ENCODE peak calls at places on chromosome 9, in seven cellular contexts. J is SK-N-SH, B is GM12878, R is K562, M is HCT116, C is HepG2, K is H1. A is an unnamed sample.
A peak's percentile ranks its signal among the peaks of the same experiment; 100 is the strongest.

GRCh38 chr9:37033753-37034319 is at the start of gene PAX5:
- DNase-seq in K (no peak), R (no peak), B (no peak), C (no peak), M (no peak), J (no peak), A (no peak)

GRCh38 chr9:93110400-93110855 is 14.4 kb downstream of the CARD19 start:
- DNase-seq in B (no peak), R (no peak), C (no peak), K (no peak), M (no peak), J (no peak), A (no peak)

GRCh38 chr9:93094294-93095204 is 1.5 kb upstream of the CARD19 start:
- DNase-seq in J (no peak), B (no peak), C (no peak), M (no peak), K (no peak), R (no peak), A (no peak)

GRCh38 chr9:114177423-114178064 is 22.2 kb downstream of the COL27A1 start:
- DNase-seq in R (no peak), M (no peak), K (no peak), C (no peak), B (no peak), J (no peak), A (no peak)

GRCh38 chr9:14593406-14593805 is 99.8 kb downstream of the ZDHHC21 start:
- DNase-seq in J (no peak), C (peak; percentile 13), K (no peak), M (no peak), B (no peak), R (no peak), A (no peak)

GRCh38 chr9:101081641-101082040 is 53.1 kb downstream of the PLPPR1 start:
- DNase-seq in B (no peak), K (no peak), M (no peak), R (no peak), C (no peak), J (no peak), A (no peak)

GRCh38 chr9:99210572-99210971 is 11.2 kb downstream of the ALG2 start:
- DNase-seq in C (no peak), J (no peak), K (no peak), B (no peak), M (no peak), R (no peak), A (no peak)

GRCh38 chr9:72807765-72808445 is 144.9 kb downstream of the ALDH1A1 start:
- DNase-seq in K (peak; percentile 64), J (peak; percentile 15), M (peak; percentile 32), R (peak; percentile 15), B (no peak), C (peak; percentile 22), A (peak; percentile 5)

GRCh38 chr9:7570107-7570720 is 229.4 kb downstream of the DMAC1 start:
- DNase-seq in M (peak; percentile 44), K (peak; percentile 76), B (peak; percentile 30), C (peak; percentile 58), R (peak; percentile 25), J (peak; percentile 29), A (peak; percentile 1)

GRCh38 chr9:128118472-128118857 is 9.1 kb downstream of the PTGES2 start:
- DNase-seq in B (no peak), C (no peak), J (no peak), R (no peak), K (no peak), M (no peak), A (no peak)

GRCh38 chr9:128120741-128121465 is 6.6 kb downstream of the PTGES2 start:
- DNase-seq in C (no peak), J (no peak), B (no peak), K (no peak), R (no peak), M (no peak), A (no peak)

GRCh38 chr9:128118971-128119665 is 8.4 kb downstream of the PTGES2 start:
- DNase-seq in R (no peak), B (no peak), M (no peak), C (no peak), K (no peak), J (no peak), A (no peak)

GRCh38 chr9:128121466-128121810 is 6.1 kb downstream of the PTGES2 start:
- DNase-seq in C (no peak), B (no peak), J (no peak), R (no peak), M (no peak), K (no peak), A (no peak)

GRCh38 chr9:128120061-128120740 is 7.3 kb downstream of the PTGES2 start:
- DNase-seq in R (no peak), C (no peak), B (no peak), M (no peak), J (no peak), K (no peak), A (no peak)
- TF ChIP-seq JUND in R (no peak), C (no peak), B (no peak), M (no peak), J (no peak), K (no peak), A (no peak)

GRCh38 chr9:96420468-96421219 is 2.5 kb upstream of the ZNF367 start:
- DNase-seq in B (peak; percentile 61), K (no peak), J (no peak), M (peak; percentile 84), C (peak; percentile 97), R (no peak), A (peak; percentile 77)
- TF ChIP-seq JUND in B (peak; percentile 21), K (peak; percentile 54), J (peak; percentile 96), M (peak; percentile 90), C (peak; percentile 91), R (peak; percentile 53), A (no peak)

DNA sequence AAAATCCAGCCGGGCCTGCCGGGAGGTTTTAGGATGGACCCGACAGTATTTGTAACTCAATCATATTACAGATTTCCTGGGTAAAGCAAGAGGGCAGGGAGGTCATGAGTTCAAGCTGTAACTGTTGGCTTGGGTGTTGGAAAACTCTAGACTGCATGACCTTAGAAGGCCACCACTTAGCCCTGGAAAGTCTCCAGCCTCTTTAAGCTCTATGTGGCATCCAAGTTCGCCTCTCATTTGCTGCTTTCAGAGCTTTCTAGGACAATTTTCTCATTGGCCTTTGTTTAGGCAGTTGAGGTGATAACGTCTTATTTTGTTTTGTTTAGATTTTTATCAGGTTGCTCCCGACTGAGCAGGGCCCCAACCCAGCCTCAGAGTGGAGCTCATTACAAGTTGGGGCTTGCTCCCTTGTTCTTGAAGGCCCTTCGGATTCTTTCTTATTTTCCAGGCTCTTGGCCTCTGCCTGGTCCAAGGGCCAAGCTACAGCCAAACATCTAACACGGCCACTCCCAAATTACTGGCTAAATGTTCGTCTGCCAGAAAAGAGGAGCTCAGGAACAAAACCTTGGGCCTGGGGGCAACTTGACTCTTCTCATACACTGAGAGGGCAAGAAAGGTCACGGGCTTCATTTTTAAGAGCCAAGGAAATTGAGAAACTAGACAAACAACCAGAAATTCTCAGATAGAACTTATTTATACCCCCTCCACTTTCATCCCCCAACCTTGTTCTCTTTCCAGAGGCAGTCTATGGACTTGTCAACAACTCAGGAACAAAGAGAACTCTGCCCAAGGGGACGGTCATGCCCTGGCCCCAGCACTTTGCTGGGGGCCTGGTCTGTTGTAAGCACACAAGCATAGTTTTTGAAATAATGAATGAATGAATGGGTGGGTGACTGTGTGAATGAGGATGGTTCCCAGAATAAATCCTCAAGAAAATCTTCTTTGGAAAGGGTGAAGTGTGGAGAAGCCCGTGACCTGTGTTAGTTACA is 526.9 kb downstream of the BNC2 start:
- DNase-seq in K (no peak), M (no peak), B (no peak), R (no peak), C (no peak), J (no peak), A (no peak)
- TF ChIP-seq JUND in K (no peak), M (no peak), B (no peak), R (no peak), C (no peak), J (no peak), A (no peak)

GRCh38 chr9:129838707-129839259 is 3.5 kb downstream of the USP20 start:
- DNase-seq in B (no peak), C (no peak), M (no peak), K (no peak), R (no peak), J (no peak), A (no peak)
- TF ChIP-seq JUND in B (no peak), C (no peak), M (no peak), K (no peak), R (peak; percentile 79), J (peak; percentile 17), A (no peak)

DNA sequence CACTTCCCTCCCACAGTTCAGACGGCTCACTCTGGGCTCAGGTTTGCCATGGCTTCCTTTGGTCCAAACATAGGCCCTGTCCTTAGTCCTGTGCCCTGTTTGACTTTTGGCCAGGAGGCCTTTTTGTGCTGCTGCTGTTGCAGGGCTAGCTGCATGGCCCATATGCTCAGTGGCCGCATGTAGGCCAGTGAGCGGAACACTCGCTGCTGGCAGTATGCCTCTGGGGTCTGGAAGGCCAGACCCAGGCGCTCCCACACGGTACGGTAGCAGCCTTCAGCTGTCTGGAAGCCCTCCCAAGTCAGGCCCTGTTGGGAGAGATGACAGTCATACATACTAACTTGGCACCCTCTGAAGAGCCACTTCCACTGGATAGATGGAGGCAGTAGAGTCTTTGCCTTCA is 4.7 kb downstream of the CREB3 start:
- DNase-seq in M (no peak), C (no peak), B (no peak), J (no peak), R (no peak), K (no peak), A (no peak)
- TF ChIP-seq JUND in M (no peak), C (no peak), B (no peak), J (no peak), R (no peak), K (no peak), A (no peak)

DNA sequence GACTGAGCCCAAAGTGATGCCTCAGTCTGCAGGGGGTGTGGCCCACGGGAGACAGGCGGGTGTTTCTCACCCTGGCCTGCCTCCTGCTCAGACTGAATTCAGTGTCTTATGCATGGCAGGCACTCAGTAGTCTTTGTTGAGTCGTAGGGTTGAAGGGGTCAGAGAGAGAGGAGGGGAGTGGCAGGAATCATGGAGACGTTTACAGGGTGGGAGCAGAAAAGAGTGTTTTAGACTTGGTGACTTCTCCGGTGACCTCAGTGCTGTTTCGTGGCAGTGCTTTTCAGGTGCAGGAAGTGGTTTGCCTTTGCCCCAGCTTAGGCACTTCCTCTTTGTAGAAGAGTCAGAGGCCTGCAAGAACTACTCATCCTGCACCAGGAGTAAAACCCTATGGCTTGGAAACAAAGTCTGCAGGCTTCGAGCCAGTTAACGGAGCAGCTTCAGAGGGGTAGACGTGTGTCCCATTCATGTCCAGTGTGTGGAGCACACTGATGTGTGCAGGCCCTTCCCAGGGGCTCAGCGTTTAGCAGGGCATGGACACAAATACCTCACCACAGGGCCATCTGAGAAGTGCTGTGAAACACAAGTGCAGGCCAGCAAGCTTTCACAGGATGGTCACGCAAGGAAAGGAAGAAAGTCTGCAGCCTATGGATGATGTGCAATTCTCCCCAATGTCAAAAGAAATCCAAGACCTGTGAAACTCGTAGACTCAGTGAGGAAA is 24.5 kb upstream of the SEMA4D start:
- DNase-seq in R (no peak), K (no peak), C (no peak), M (no peak), B (peak; percentile 83), J (no peak), A (no peak)
- TF ChIP-seq JUND in R (no peak), K (no peak), C (no peak), M (no peak), B (no peak), J (no peak), A (no peak)

GRCh38 chr9:76215066-76215465 is 179.2 kb downstream of the RFK start:
- DNase-seq in J (no peak), R (no peak), C (no peak), B (no peak), M (no peak), K (no peak), A (no peak)
- TF ChIP-seq JUND in J (no peak), R (no peak), C (no peak), B (no peak), M (no peak), K (no peak), A (no peak)